ENCODE peak calls at places on chromosome 16, in six cellular contexts. B is AG10803, L is cardiac fibroblast, H is neural progenitor cell, T is fibroblast of mammary gland, I is stomach. O is an unnamed sample.
A peak's percentile ranks its signal among the peaks of the same experiment; 100 is the strongest.

GRCh38 chr16:68752602-68753001 is 15.5 kb downstream of the CDH1 start:
- DNase-seq in B (no peak), L (no peak), H (no peak), T (no peak), I (no peak), O (no peak)

GRCh38 chr16:22217890-22218730 is 12.0 kb downstream of the EEF2K start:
- DNase-seq in B (no peak), L (no peak), H (no peak), T (peak; percentile 56), I (no peak), O (no peak)

GRCh38 chr16:57003439-57004386 is 14.4 kb downstream of the NLRC5 start:
- DNase-seq in B (no peak), L (no peak), H (no peak), T (no peak), I (no peak), O (peak; percentile 6)

GRCh38 chr16:85963746-85964370 is 64.9 kb downstream of the IRF8 start:
- DNase-seq in B (peak; percentile 26), L (peak; percentile 42), H (no peak), T (no peak), I (peak; percentile 50), O (peak; percentile 34)

GRCh38 chr16:87064731-87065720 is 252.2 kb downstream of the C16orf95 start:
- DNase-seq in B (no peak), L (no peak), H (no peak), T (no peak), I (no peak), O (no peak)

GRCh38 chr16:19850131-19850817 is 34.4 kb downstream of the GPRC5B start:
- DNase-seq in B (no peak), L (no peak), H (no peak), T (no peak), I (no peak), O (no peak)

GRCh38 chr16:88822281-88823040 is 10.7 kb upstream of the APRT start:
- DNase-seq in B (no peak), L (no peak), H (no peak), T (no peak), I (no peak), O (no peak)

GRCh38 chr16:30896203-30896889 is at the start of gene CTF1:
- DNase-seq in B (peak; percentile 92), L (peak; percentile 87), H (peak; percentile 92), T (peak; percentile 68), I (peak; percentile 56), O (peak; percentile 76)

GRCh38 chr16:53501216-53501859 is 1.7 kb downstream of the AKTIP start:
- DNase-seq in B (peak; percentile 15), L (peak; percentile 11), H (no peak), T (no peak), I (no peak), O (no peak)

DNA sequence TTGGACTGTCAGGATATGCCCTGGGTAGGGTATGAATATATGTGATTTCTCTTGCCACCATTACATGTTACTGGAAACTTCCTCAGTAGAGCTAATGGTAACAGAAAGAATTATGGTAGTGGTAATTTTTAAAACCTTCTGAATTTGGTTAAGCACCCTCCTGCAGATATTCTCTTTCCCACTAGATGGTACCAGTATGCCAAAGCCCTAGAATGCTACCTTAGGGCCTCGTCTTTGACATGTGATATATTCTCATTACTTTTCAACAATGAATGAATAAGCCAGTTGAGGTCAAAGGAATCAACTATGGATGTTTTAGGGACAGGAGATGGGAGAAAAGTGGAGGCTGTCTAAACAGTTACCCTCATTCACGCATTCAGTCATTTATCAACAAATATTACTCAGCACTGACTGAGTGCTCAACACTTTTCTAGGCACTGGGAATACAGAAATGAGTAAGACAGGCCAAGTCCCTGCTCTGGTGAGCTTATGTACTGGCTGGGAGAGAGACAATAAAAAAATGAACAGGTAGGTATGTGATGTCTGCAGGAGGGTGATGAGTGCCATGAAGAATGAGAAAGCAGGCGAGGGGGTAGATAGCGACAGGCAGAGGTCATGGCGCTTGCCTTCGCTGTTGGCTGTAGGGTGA is 14.7 kb downstream of the CDH13 start:
- DNase-seq in B (peak; percentile 48), L (peak; percentile 69), H (no peak), T (peak; percentile 59), I (no peak), O (no peak)
- TF ChIP-seq CTCF in B (peak; percentile 71), L (peak; percentile 62), H (peak; percentile 39), T (peak; percentile 58), I (no peak), O (no peak)

GRCh38 chr16:12260647-12261262 is 284.2 kb downstream of the SNX29 start:
- DNase-seq in B (no peak), L (peak; percentile 16), H (peak; percentile 71), T (peak; percentile 71), I (no peak), O (no peak)
- TF ChIP-seq CTCF in B (no peak), L (no peak), H (peak; percentile 35), T (peak; percentile 19), I (no peak), O (no peak)

GRCh38 chr16:67546761-67547422 is 15.4 kb upstream of the CTCF start:
- DNase-seq in B (peak; percentile 54), L (peak; percentile 82), H (peak; percentile 86), T (peak; percentile 67), I (peak; percentile 88), O (peak; percentile 80)
- TF ChIP-seq CTCF in B (peak; percentile 85), L (peak; percentile 95), H (peak; percentile 87), T (peak; percentile 93), I (peak; percentile 97), O (peak; percentile 87)

GRCh38 chr16:71440669-71441347 is 1.0 kb downstream of the TLE7 start:
- DNase-seq in B (no peak), L (no peak), H (peak; percentile 54), T (no peak), I (no peak), O (no peak)

GRCh38 chr16:71439531-71439930 is 2.3 kb downstream of the TLE7 start:
- DNase-seq in B (peak; percentile 78), L (peak; percentile 26), H (no peak), T (peak; percentile 27), I (no peak), O (no peak)

GRCh38 chr16:71442041-71442440 is at the start of gene TLE7:
- DNase-seq in B (no peak), L (no peak), H (no peak), T (no peak), I (no peak), O (no peak)

GRCh38 chr16:71443714-71444113 is 1.9 kb upstream of the TLE7 start:
- DNase-seq in B (no peak), L (no peak), H (no peak), T (no peak), I (no peak), O (no peak)

GRCh38 chr16:71441348-71441781 is 489 bp downstream of the TLE7 start:
- DNase-seq in B (no peak), L (no peak), H (no peak), T (no peak), I (no peak), O (no peak)
- TF ChIP-seq CTCF in B (peak; percentile 15), L (peak; percentile 17), H (peak; percentile 17), T (no peak), I (no peak), O (peak; percentile 27)

GRCh38 chr16:79751785-79752184 is 151.2 kb upstream of the MAF start:
- DNase-seq in B (no peak), L (peak; percentile 82), H (no peak), T (peak; percentile 65), I (no peak), O (peak; percentile 33)

GRCh38 chr16:79752421-79752820 is 151.9 kb upstream of the MAF start:
- DNase-seq in B (no peak), L (no peak), H (no peak), T (no peak), I (no peak), O (no peak)

GRCh38 chr16:79757163-79757562 is 156.6 kb upstream of the MAF start:
- DNase-seq in B (no peak), L (no peak), H (no peak), T (no peak), I (no peak), O (no peak)

GRCh38 chr16:79756571-79756970 is 156.0 kb upstream of the MAF start:
- DNase-seq in B (no peak), L (no peak), H (no peak), T (no peak), I (no peak), O (no peak)

DNA sequence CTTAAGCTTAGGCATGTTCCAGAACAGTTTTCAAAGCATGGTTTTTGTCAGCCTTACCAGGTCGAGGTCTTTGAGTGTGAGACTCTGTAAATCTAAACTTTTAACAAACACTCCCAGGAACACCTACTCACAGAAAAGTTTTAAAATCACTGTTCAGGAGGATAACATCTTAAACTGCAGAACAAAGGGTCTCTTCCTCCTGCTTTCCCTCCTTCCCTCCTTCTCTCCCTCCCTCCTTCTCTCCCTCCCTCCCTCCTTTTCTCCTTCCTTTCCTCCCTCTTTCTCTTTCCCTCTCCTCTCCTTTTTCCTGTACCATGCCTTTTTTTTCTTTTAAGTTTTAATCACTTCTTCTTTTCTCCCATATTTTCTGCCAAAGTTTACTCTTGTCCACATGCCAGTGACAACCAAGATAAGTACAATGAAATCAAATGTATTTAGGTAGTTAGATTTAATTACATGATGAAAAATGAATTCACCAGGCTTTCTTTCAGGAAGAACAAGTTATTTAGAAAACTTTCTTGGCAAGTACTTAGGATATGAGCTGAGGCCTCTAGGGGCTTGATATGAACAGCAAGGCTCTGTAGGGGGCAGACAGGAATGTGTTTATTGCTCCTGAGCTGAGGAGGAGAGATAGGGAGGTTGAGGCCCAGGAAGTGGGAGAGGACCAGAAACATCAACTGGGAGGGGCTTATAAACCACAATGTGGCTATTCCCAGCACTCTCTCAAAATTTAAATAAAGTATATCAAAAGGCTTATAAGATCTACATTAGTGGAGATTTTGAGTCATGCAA is 153.7 kb upstream of the MAF start:
- DNase-seq in B (no peak), L (peak; percentile 85), H (no peak), T (peak; percentile 18), I (no peak), O (no peak)
- TF ChIP-seq CTCF in B (no peak), L (no peak), H (no peak), T (no peak), I (no peak), O (no peak)

DNA sequence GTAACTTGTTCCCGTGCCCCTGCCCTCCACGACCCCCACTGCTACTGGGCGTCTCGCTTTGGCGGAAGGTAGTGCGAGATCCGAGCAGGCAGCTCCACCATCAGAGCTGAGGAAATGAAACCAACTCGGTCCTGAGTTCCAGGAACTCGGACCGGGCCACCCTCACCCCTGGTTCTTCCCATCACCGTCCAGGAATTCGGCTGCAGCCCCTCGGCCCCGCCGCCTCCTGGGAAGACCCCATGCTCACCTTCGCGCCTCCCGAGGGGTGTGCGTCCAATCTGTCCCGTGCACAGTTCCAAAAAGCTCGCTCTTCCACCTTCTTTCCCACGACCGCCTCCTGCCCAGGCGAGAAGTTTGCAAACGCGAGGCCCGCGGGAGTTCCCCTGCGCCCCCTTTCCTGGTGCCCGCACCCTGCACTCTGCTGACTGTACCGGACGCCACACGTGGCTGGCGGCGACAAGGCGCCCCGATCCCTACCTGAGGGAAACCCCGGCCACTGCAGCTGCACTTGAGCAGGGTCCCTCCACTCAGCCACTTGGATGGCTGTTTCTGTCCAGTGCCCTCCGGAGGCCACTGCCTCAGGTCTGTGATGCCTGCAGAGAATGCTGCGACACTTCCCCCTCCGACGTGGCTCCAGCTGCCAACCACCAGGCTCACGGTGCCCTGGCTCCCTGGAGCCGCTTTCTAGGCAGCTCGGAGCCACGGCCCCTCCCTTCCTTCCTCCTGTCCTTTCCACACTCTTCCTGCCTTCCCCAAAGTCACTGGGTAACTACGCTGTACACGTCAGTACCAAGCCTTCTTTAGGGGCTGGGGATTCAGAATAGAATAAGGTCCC is at the start of gene MLKL:
- DNase-seq in B (peak; percentile 45), L (peak; percentile 60), H (peak; percentile 53), T (peak; percentile 55), I (peak; percentile 65), O (peak; percentile 76)
- TF ChIP-seq CTCF in B (no peak), L (no peak), H (peak; percentile 16), T (no peak), I (no peak), O (peak; percentile 4)